ENCODE peak calls at places on chromosome 18, in seven cellular contexts. V is stimulated activated CD8-positive, alpha-beta memory T cell treated with anti-CD3 and anti-CD28 coated beads, Interleukin-7, amount 100 ng/mL, for 4 hours; T is naive B cell; I is progenitor cell of endocrine pancreas; W is dermis microvascular lymphatic vessel endothelial cell; F is transverse colon; X is naive thymus-derived CD4-positive, alpha-beta T cell. E is an unnamed sample.

GRCh38 chr18:71541643-71542042 is 1002.5 kb downstream of the CBLN2 start:
- DNase-seq in V (no peak), T (no peak), I (no peak), W (no peak), F (no peak), X (no peak), E (no peak)

GRCh38 chr18:40048886-40049650 is 1906.0 kb upstream of the PIK3C3 start:
- DNase-seq in V (no peak), T (no peak), I (no peak), W (no peak), F (no peak), X (no peak), E (no peak)

GRCh38 chr18:12011199-12011961 is 30.1 kb downstream of the IMPA2 start:
- DNase-seq in V (no peak), T (no peak), I (no peak), W (no peak), F (no peak), X (no peak), E (no peak)

GRCh38 chr18:67788784-67789545 is 272.4 kb upstream of the DSEL start:
- DNase-seq in V (no peak), T (no peak), I (no peak), W (no peak), F (no peak), X (no peak), E (no peak)

GRCh38 chr18:57275111-57275510 is 77.2 kb upstream of the ST8SIA3 start:
- DNase-seq in V (no peak), T (no peak), I (no peak), W (no peak), F (no peak), X (no peak), E (no peak)

GRCh38 chr18:13137939-13138821 is 80.4 kb upstream of the LDLRAD4 start:
- DNase-seq in V (peak), T (peak), I (no peak), W (peak), F (peak), X (peak), E (no peak)

GRCh38 chr18:961644-962355 is 57.1 kb downstream of the ADCYAP1 start:
- DNase-seq in V (peak), T (no peak), I (no peak), W (peak), F (peak), X (peak), E (peak)

GRCh38 chr18:57003342-57003741 is 143.5 kb upstream of the BOD1L2 start:
- DNase-seq in V (no peak), T (no peak), I (no peak), W (no peak), F (no peak), X (no peak), E (no peak)

GRCh38 chr18:10948421-10948820 is 200.9 kb downstream of the PIEZO2 start:
- DNase-seq in V (no peak), T (no peak), I (no peak), W (no peak), F (no peak), X (no peak), E (no peak)

GRCh38 chr18:3118195-3119010 is 101.4 kb downstream of the MYOM1 start:
- DNase-seq in V (no peak), T (no peak), I (no peak), W (no peak), F (no peak), X (no peak), E (no peak)

GRCh38 chr18:40911041-40911440 is 1044.0 kb upstream of the PIK3C3 start:
- DNase-seq in V (no peak), T (no peak), I (no peak), W (no peak), F (no peak), X (no peak), E (no peak)

GRCh38 chr18:46324556-46324955 is 220.4 kb downstream of the HAUS1 start:
- DNase-seq in V (no peak), T (no peak), I (no peak), W (no peak), F (no peak), X (no peak), E (no peak)

GRCh38 chr18:13917401-13917800 is 2.1 kb upstream of the MC2R start:
- DNase-seq in V (no peak), T (no peak), I (no peak), W (no peak), F (no peak), X (no peak), E (no peak)

GRCh38 chr18:49247786-49248185 is 212.7 kb downstream of the DYM start:
- DNase-seq in V (no peak), T (no peak), I (no peak), W (peak), F (no peak), X (no peak), E (no peak)

GRCh38 chr18:25459814-25460213 is 107.8 kb upstream of the ZNF521 start:
- DNase-seq in V (no peak), T (no peak), I (no peak), W (no peak), F (no peak), X (no peak), E (no peak)

GRCh38 chr18:79680100-79680879 is 687 bp downstream of the CTDP1 start:
- DNase-seq in V (peak), T (no peak), I (peak), W (peak), F (peak), X (peak), E (no peak)

GRCh38 chr18:61635901-61636528 is 256.8 kb downstream of the RNF152 start:
- DNase-seq in V (no peak), T (no peak), I (peak), W (peak), F (peak), X (peak), E (peak)

GRCh38 chr18:22822024-22822423 is 111.1 kb upstream of the RBBP8 start:
- DNase-seq in V (no peak), T (no peak), I (no peak), W (peak), F (no peak), X (no peak), E (no peak)

GRCh38 chr18:32760391-32760790 is 12.4 kb downstream of the KLHL14 start:
- DNase-seq in V (no peak), T (peak), I (no peak), W (no peak), F (peak), X (no peak), E (no peak)

GRCh38 chr18:2293109-2293839 is 278.0 kb downstream of the METTL4 start:
- DNase-seq in V (no peak), T (no peak), I (no peak), W (no peak), F (no peak), X (no peak), E (no peak)

GRCh38 chr18:44341759-44342158 is 338.9 kb upstream of the SETBP1 start:
- DNase-seq in V (no peak), T (no peak), I (no peak), W (no peak), F (no peak), X (no peak), E (no peak)

E was measured in glomerular endothelial cell.